ENCODE peak calls at places on chromosomes 3 and 15, in six cellular contexts. E is AG08395, U is H9, W is right atrium auricular region, M is NCI-H1092, G is fibroblast of pulmonary artery. Q is an unnamed sample.

GRCh38 chr3:77935418-77935817 is 895.5 kb downstream of the ROBO2 start:
- DNase-seq in U (no peak), G (no peak), M (no peak), W (no peak), E (no peak), Q (no peak)

GRCh38 chr15:62254137-62254934 is 89.3 kb upstream of the C2CD4B start:
- DNase-seq in G (peak; percentile 80), M (peak; percentile 44), U (peak; percentile 82), W (peak; percentile 66), E (peak; percentile 64), Q (no peak)

GRCh38 chr15:84001655-84002054 is 233.9 kb upstream of the GOLGA6L4 start:
- DNase-seq in U (no peak), M (no peak), W (no peak), E (no peak), G (no peak), Q (no peak)

GRCh38 chr3:11495948-11496557 is 147.7 kb downstream of the VGLL4 start:
- DNase-seq in G (peak; percentile 81), W (no peak), E (no peak), U (peak; percentile 65), M (no peak), Q (no peak)

GRCh38 chr3:12935023-12935860 is 93.9 kb upstream of the RPL32 start:
- DNase-seq in E (no peak), G (no peak), U (no peak), M (no peak), W (no peak), Q (no peak)

GRCh38 chr15:35115155-35115725 is 30.1 kb upstream of the NANOGP8 start:
- DNase-seq in G (no peak), M (no peak), E (no peak), W (no peak), U (no peak), Q (no peak)

GRCh38 chr3:49787182-49787464 is 781 bp upstream of the IP6K1 start:
- DNase-seq in W (no peak), E (no peak), G (no peak), M (no peak), U (no peak), Q (no peak)

GRCh38 chr3:131403216-131403895 is 21.8 kb downstream of the NUDT16 start:
- DNase-seq in M (no peak), E (no peak), U (no peak), G (no peak), W (no peak), Q (no peak)

GRCh38 chr15:66404532-66404931 is 17.8 kb downstream of the MAP2K1 start:
- DNase-seq in G (no peak), M (no peak), E (no peak), W (no peak), U (peak; percentile 89), Q (no peak)

GRCh38 chr3:102224171-102224570 is 210.6 kb upstream of the ZPLD1 start:
- DNase-seq in G (peak; percentile 46), W (no peak), M (no peak), E (peak; percentile 19), U (no peak), Q (no peak)

GRCh38 chr3:72661115-72661457 is 187.2 kb downstream of the SHQ1 start:
- DNase-seq in M (peak; percentile 90), W (peak; percentile 60), E (peak; percentile 94), G (peak; percentile 75), U (no peak), Q (no peak)

GRCh38 chr3:186849392-186849975 is 7.0 kb downstream of the ADIPOQ start:
- DNase-seq in U (no peak), W (no peak), G (peak; percentile 66), M (peak; percentile 26), E (peak; percentile 13), Q (no peak)

GRCh38 chr15:96320703-96321421 is 9.6 kb upstream of the NR2F2 start:
- DNase-seq in E (no peak), M (no peak), G (no peak), W (no peak), U (peak; percentile 32), Q (no peak)

GRCh38 chr3:14278799-14279705 is 100.4 kb downstream of the LSM3 start:
- DNase-seq in U (peak; percentile 67), E (no peak), M (no peak), W (no peak), G (peak; percentile 13), Q (no peak)

GRCh38 chr3:43765417-43766030 is 74.8 kb downstream of the ABHD5 start:
- DNase-seq in E (peak; percentile 42), M (no peak), G (peak; percentile 33), U (no peak), W (no peak), Q (no peak)

GRCh38 chr3:188272481-188273372 is 118.8 kb downstream of the LPP start:
- DNase-seq in W (no peak), G (peak; percentile 72), E (peak; percentile 81), U (no peak), M (no peak), Q (no peak)

GRCh38 chr15:38035701-38036100 is 101.3 kb downstream of the TMCO5A start:
- DNase-seq in M (no peak), G (peak; percentile 39), W (no peak), E (peak; percentile 27), U (no peak), Q (no peak)

GRCh38 chr3:40841131-40841530 is 316.4 kb downstream of the ZNF621 start:
- DNase-seq in G (no peak), M (no peak), E (no peak), W (no peak), U (no peak), Q (no peak)

GRCh38 chr3:63228677-63229076 is 49.4 kb upstream of the SYNPR start:
- DNase-seq in E (peak; percentile 53), U (peak; percentile 55), M (peak; percentile 55), G (peak; percentile 43), W (no peak), Q (no peak)

GRCh38 chr3:9448643-9449042 is 51.2 kb downstream of the SETD5 start:
- DNase-seq in W (no peak), G (no peak), E (peak; percentile 17), M (no peak), U (no peak), Q (no peak)

GRCh38 chr3:122907471-122907870 is 112.6 kb downstream of the SLC49A4 start:
- DNase-seq in U (no peak), G (no peak), E (no peak), M (no peak), W (peak; percentile 43), Q (no peak)

GRCh38 chr15:49621327-49622210 is 721 bp downstream of the DTWD1 start:
- DNase-seq in M (no peak), E (no peak), U (no peak), W (no peak), G (peak; percentile 32), Q (no peak)

GRCh38 chr3:188706176-188706575 is 465.6 kb upstream of the TPRG1 start:
- DNase-seq in E (peak; percentile 7), W (no peak), G (no peak), U (no peak), M (no peak), Q (no peak)

GRCh38 chr3:69116897-69117296 is 5.5 kb downstream of the LMOD3 start:
- DNase-seq in M (no peak), W (no peak), G (no peak), U (no peak), E (no peak), Q (no peak)

GRCh38 chr3:34544136-34544535 is 745.7 kb downstream of the PDCD6IP start:
- DNase-seq in M (no peak), E (no peak), G (no peak), U (no peak), W (no peak), Q (no peak)

GRCh38 chr15:73872370-73872769 is 994 bp upstream of the TBC1D21 start:
- DNase-seq in M (no peak), U (no peak), E (peak; percentile 74), G (peak; percentile 26), W (no peak), Q (no peak)

GRCh38 chr15:62059108-62059817 is 984 bp downstream of the VPS13C start:
- DNase-seq in W (no peak), E (peak; percentile 17), M (no peak), U (no peak), G (peak; percentile 21), Q (no peak)

GRCh38 chr3:88090681-88091080 is 31.6 kb downstream of the ZNF654 start:
- DNase-seq in U (no peak), M (no peak), G (no peak), E (no peak), W (no peak), Q (no peak)

GRCh38 chr3:81666502-81667121 is 94.8 kb downstream of the GBE1 start:
- DNase-seq in W (no peak), M (no peak), U (no peak), E (peak; percentile 32), G (peak; percentile 67), Q (no peak)

GRCh38 chr3:31106912-31107311 is 212.5 kb upstream of the GADL1 start:
- DNase-seq in G (no peak), U (no peak), M (no peak), W (no peak), E (no peak), Q (no peak)